ENCODE peak calls at places on chromosomes 11 and 22, in ten cellular contexts. X is mammary epithelial cell; F is right atrium auricular region; E is WERI-Rb-1; G is CD4-positive, CD25-positive, alpha-beta regulatory T cell; M is body of pancreas; N is AG10803; J is astrocyte of the cerebellum; V is fibroblast of mammary gland; A is adipocyte. C is an unnamed sample.

GRCh38 chr11:63845305-63845704 is 6.4 kb downstream of the MARK2 start:
- DNase-seq in X (peak; percentile 91), F (no peak), E (no peak), G (no peak), M (peak; percentile 31), N (peak; percentile 70), J (no peak), V (peak; percentile 86), A (peak; percentile 63), C (no peak)

GRCh38 chr22:21760640-21761039 is 25.0 kb upstream of the YPEL1 start:
- DNase-seq in X (peak; percentile 52), F (no peak), E (no peak), G (no peak), M (no peak), N (peak; percentile 66), J (peak; percentile 88), V (peak; percentile 78), A (peak; percentile 75), C (no peak)

GRCh38 chr11:120141144-120142071 is 3.5 kb upstream of the TRIM29 start:
- DNase-seq in X (no peak), F (peak; percentile 32), E (no peak), G (no peak), M (no peak), N (no peak), J (no peak), V (no peak), A (no peak), C (no peak)

GRCh38 chr11:115961168-115962003 is 457.2 kb upstream of the CADM1 start:
- DNase-seq in X (no peak), F (no peak), E (peak; percentile 22), G (no peak), M (no peak), N (no peak), J (no peak), V (no peak), A (no peak), C (no peak)

GRCh38 chr11:120894207-120894989 is 129.5 kb upstream of the TBCEL start:
- DNase-seq in X (peak; percentile 21), F (no peak), E (no peak), G (no peak), M (no peak), N (no peak), J (no peak), V (no peak), A (no peak), C (no peak)

GRCh38 chr11:60130496-60130895 is 42.0 kb downstream of the MS4A2 start:
- DNase-seq in X (peak; percentile 57), F (no peak), E (peak; percentile 67), G (peak; percentile 26), M (peak; percentile 65), N (no peak), J (no peak), V (peak; percentile 1), A (peak; percentile 1), C (no peak)

GRCh38 chr22:37930952-37931440 is 22.4 kb downstream of the C22orf23 start:
- DNase-seq in X (no peak), F (no peak), E (no peak), G (no peak), M (peak; percentile 70), N (no peak), J (no peak), V (no peak), A (no peak), C (no peak)

GRCh38 chr22:42277988-42278776 is 7.7 kb upstream of the TCF20 start:
- DNase-seq in X (no peak), F (no peak), E (peak; percentile 80), G (no peak), M (no peak), N (no peak), J (no peak), V (no peak), A (peak; percentile 14), C (peak; percentile 19)

GRCh38 chr11:134764367-134764766 is 352.3 kb upstream of the B3GAT1 start:
- DNase-seq in X (no peak), F (peak; percentile 30), E (no peak), G (no peak), M (no peak), N (no peak), J (no peak), V (no peak), A (no peak), C (no peak)

GRCh38 chr22:44193537-44193896 is 12.8 kb downstream of the PARVG start:
- DNase-seq in X (peak; percentile 55), F (no peak), E (no peak), G (peak; percentile 38), M (no peak), N (no peak), J (no peak), V (no peak), A (no peak), C (no peak)

GRCh38 chr11:30730011-30730410 is 143.9 kb upstream of the MPPED2 start:
- DNase-seq in X (no peak), F (no peak), E (no peak), G (no peak), M (no peak), N (no peak), J (no peak), V (no peak), A (no peak), C (no peak)

GRCh38 chr22:28810839-28811491 is 10.6 kb upstream of the XBP1 start:
- DNase-seq in X (no peak), F (no peak), E (no peak), G (peak; percentile 75), M (peak; percentile 40), N (peak; percentile 12), J (no peak), V (no peak), A (no peak), C (no peak)

GRCh38 chr11:68287419-68287818 is 15.6 kb upstream of the C11orf24 start:
- DNase-seq in X (no peak), F (no peak), E (no peak), G (no peak), M (no peak), N (no peak), J (no peak), V (no peak), A (no peak), C (no peak)

GRCh38 chr11:105177658-105178057 is 38.1 kb upstream of the CARD18 start:
- DNase-seq in X (peak; percentile 4), F (no peak), E (no peak), G (no peak), M (no peak), N (peak; percentile 91), J (peak; percentile 64), V (peak; percentile 82), A (peak; percentile 83), C (no peak)

GRCh38 chr11:45149483-45150056 is 3.1 kb downstream of the PRDM11 start:
- DNase-seq in X (no peak), F (no peak), E (no peak), G (no peak), M (no peak), N (no peak), J (no peak), V (no peak), A (no peak), C (no peak)

GRCh38 chr11:45148276-45148675 is 1.8 kb downstream of the PRDM11 start:
- DNase-seq in X (no peak), F (no peak), E (no peak), G (no peak), M (no peak), N (no peak), J (no peak), V (no peak), A (no peak), C (no peak)

GRCh38 chr11:45146072-45147016 is at the start of gene PRDM11:
- DNase-seq in X (peak; percentile 70), F (no peak), E (peak; percentile 30), G (peak; percentile 50), M (peak; percentile 79), N (peak; percentile 82), J (peak; percentile 52), V (peak; percentile 68), A (peak; percentile 90), C (no peak)

GRCh38 chr11:45147017-45147728 is 734 bp downstream of the PRDM11 start:
- DNase-seq in X (peak; percentile 97), F (peak; percentile 96), E (peak; percentile 96), G (peak; percentile 96), M (peak; percentile 96), N (peak; percentile 97), J (peak; percentile 85), V (peak; percentile 92), A (peak; percentile 97), C (peak; percentile 76)

GRCh38 chr11:45147871-45148270 is 1.4 kb downstream of the PRDM11 start:
- DNase-seq in X (no peak), F (no peak), E (no peak), G (no peak), M (no peak), N (no peak), J (no peak), V (no peak), A (no peak), C (no peak)
- H3K4me3 ChIP-seq in X (peak overlapping the region; percentile 40), F (peak overlapping the region; percentile 57), E (peak overlapping the region; percentile 70), G (peak overlapping the region; percentile 81), M (peak overlapping the region; percentile 36), N (peak overlapping the region; percentile 80), J (peak overlapping the region; percentile 55), V (peak overlapping the region; percentile 58), A (peak overlapping the region; percentile 91), C (peak overlapping the region; percentile 64)

GRCh38 chr22:36236338-36237319 is 2.7 kb downstream of the APOL2 start:
- DNase-seq in X (no peak), F (no peak), E (no peak), G (no peak), M (no peak), N (no peak), J (no peak), V (no peak), A (no peak), C (no peak)
- H3K4me3 ChIP-seq in X (no peak overlapping the region), F (peak overlapping the region; percentile 2), E (no peak overlapping the region), G (peak overlapping the region; percentile 98), M (no peak overlapping the region), N (peak overlapping the region; percentile 74), J (peak overlapping the region; percentile 14), V (peak overlapping the region; percentile 83), A (peak overlapping the region; percentile 89), C (peak overlapping the region; percentile 77)

GRCh38 chr11:17020831-17021230 is 6.6 kb upstream of the PLEKHA7 start:
- DNase-seq in X (no peak), F (no peak), E (no peak), G (no peak), M (no peak), N (no peak), J (no peak), V (peak; percentile 39), A (no peak), C (no peak)
- H3K4me3 ChIP-seq in X (no peak overlapping the region), F (no peak overlapping the region), E (no peak overlapping the region), G (no peak overlapping the region), M (no peak overlapping the region), N (no peak overlapping the region), J (no peak overlapping the region), V (no peak overlapping the region), A (no peak overlapping the region), C (no peak overlapping the region)

DNA sequence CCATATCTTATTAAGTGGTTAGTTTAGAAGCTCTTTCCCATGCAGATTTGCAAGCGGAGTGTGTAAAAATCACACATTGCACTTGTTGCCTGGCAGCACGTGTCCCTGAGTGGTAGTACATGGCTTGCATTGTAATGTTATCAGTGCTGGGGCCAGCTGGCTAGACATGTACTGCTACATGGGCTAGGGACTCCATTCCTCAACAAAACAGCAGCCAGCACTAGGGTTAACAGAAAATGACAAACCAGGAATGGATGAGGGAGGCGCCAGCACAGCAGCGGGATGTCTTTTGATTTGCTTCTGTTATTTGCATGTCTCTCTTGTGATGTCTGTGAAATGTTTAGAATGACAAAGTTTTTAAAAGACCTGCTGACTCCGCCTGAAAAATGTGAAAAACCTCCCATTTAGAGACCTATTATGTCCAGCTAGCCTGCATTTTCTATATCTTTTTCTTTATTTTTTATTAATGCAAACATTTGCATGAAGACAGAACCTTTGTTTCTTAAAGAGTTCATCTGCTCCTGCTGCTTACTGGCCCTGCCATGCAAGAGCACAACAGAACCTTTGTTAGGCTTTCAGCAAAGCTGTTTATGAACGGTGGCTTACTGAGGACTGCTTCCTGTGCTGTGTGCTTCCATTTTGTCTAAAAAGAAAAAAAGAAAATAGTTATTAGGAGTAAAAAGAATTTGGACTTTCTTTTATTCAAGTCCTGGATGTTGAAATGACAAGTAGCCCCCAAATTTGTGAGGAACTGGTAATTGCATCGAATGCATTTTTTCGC is 40.7 kb downstream of the CSTPP1 start:
- DNase-seq in X (no peak), F (no peak), E (no peak), G (no peak), M (no peak), N (no peak), J (no peak), V (no peak), A (no peak), C (no peak)
- H3K4me3 ChIP-seq in X (no peak overlapping the region), F (no peak overlapping the region), E (no peak overlapping the region), G (no peak overlapping the region), M (no peak overlapping the region), N (no peak overlapping the region), J (no peak overlapping the region), V (no peak overlapping the region), A (no peak overlapping the region), C (no peak overlapping the region)

C was measured in GM12864.